ENCODE peak calls at places on chromosomes 13 and 19, in six cellular contexts. H is foreskin keratinocyte, E is Panc1, A is HCT116, M is endothelial cell of umbilical vein, P is astrocyte. I is an unnamed sample.
A peak's percentile ranks its signal among the peaks of the same experiment; 100 is the strongest.

GRCh38 chr19:38057954-38058690 is 151.1 kb downstream of the SIPA1L3 start:
- DNase-seq in M (no peak), A (no peak), E (no peak), H (no peak), P (no peak), I (no peak)

GRCh38 chr19:9986787-9987281 is 23.5 kb downstream of the COL5A3 start:
- DNase-seq in M (no peak), E (no peak), H (no peak), P (peak; percentile 51), A (no peak), I (no peak)

GRCh38 chr13:36998624-36999041 is 507 bp downstream of the ALG5 start:
- DNase-seq in M (no peak), E (no peak), H (no peak), P (no peak), A (no peak), I (no peak)

GRCh38 chr19:49911381-49912145 is 14.9 kb upstream of the IL4I1 start:
- DNase-seq in A (no peak), P (no peak), M (peak; percentile 41), E (no peak), H (no peak), I (no peak)

GRCh38 chr13:26112843-26113242 is 61.0 kb upstream of the SHISA2 start:
- DNase-seq in E (no peak), P (no peak), M (no peak), A (no peak), H (no peak), I (no peak)

GRCh38 chr19:1360818-1361461 is 22.8 kb upstream of the NDUFS7 start:
- DNase-seq in M (peak; percentile 24), A (no peak), E (no peak), P (peak; percentile 89), H (no peak), I (peak; percentile 69)

GRCh38 chr13:91406619-91407018 is 8.2 kb downstream of the GPC5 start:
- DNase-seq in P (peak; percentile 21), M (peak; percentile 56), H (no peak), E (peak; percentile 4), A (peak; percentile 45), I (peak; percentile 10)

GRCh38 chr13:80705371-80706163 is 364.6 kb upstream of the SPRY2 start:
- DNase-seq in E (no peak), H (no peak), A (no peak), P (no peak), M (no peak), I (no peak)

GRCh38 chr13:91572944-91573535 is 174.6 kb downstream of the GPC5 start:
- DNase-seq in P (peak; percentile 23), M (no peak), A (no peak), E (no peak), H (no peak), I (no peak)

GRCh38 chr13:46496086-46496485 is 56.9 kb upstream of the LRCH1 start:
- DNase-seq in A (no peak), E (no peak), P (no peak), H (no peak), M (no peak), I (no peak)

GRCh38 chr19:40716031-40716654 is 543 bp downstream of the COQ8B start:
- DNase-seq in E (no peak), H (peak; percentile 99), M (peak; percentile 90), P (no peak), A (peak; percentile 72), I (peak; percentile 93)

GRCh38 chr19:850221-850978 is 1.7 kb upstream of the ELANE start:
- DNase-seq in E (no peak), M (no peak), H (no peak), P (peak; percentile 40), A (no peak), I (no peak)

GRCh38 chr13:62126400-62126799 is 710.8 kb upstream of the PCDH20 start:
- DNase-seq in H (no peak), E (no peak), P (no peak), A (no peak), M (no peak), I (no peak)

GRCh38 chr19:47729468-47729798 is 15.9 kb upstream of the NOP53 start:
- DNase-seq in M (peak; percentile 72), A (peak; percentile 79), P (peak; percentile 88), H (peak; percentile 87), E (peak; percentile 51), I (peak; percentile 61)

GRCh38 chr13:44068737-44069136 is 189.0 kb downstream of the LACC1 start:
- DNase-seq in P (peak; percentile 82), A (peak; percentile 13), H (peak; percentile 67), E (no peak), M (peak; percentile 25), I (no peak)

GRCh38 chr19:30521937-30522336 is 149.8 kb downstream of the ZNF536 start:
- DNase-seq in A (no peak), H (no peak), M (no peak), E (no peak), P (no peak), I (no peak)

GRCh38 chr13:45416521-45417125 is 1.6 kb downstream of the SLC25A30 start:
- DNase-seq in P (no peak), A (no peak), H (no peak), M (peak; percentile 51), E (no peak), I (no peak)

GRCh38 chr13:95185851-95186250 is 115.4 kb downstream of the ABCC4 start:
- DNase-seq in M (no peak), P (no peak), H (no peak), A (no peak), E (no peak), I (no peak)

GRCh38 chr13:58619396-58620113 is 988.0 kb downstream of the PCDH17 start:
- DNase-seq in M (no peak), H (no peak), E (no peak), A (no peak), P (peak; percentile 4), I (no peak)

GRCh38 chr19:43028866-43029265 is 2.6 kb upstream of the PSG11 start:
- DNase-seq in H (no peak), M (no peak), P (no peak), E (no peak), A (no peak), I (no peak)

GRCh38 chr19:56994251-56995017 is 125.4 kb upstream of the USP29 start:
- DNase-seq in E (no peak), M (no peak), P (no peak), H (no peak), A (no peak), I (no peak)

GRCh38 chr13:111978536-111978935 is 88.4 kb upstream of the SOX1 start:
- DNase-seq in E (no peak), H (no peak), A (no peak), M (no peak), P (no peak), I (no peak)

GRCh38 chr13:76965759-76966421 is 17.6 kb downstream of the ACOD1 start:
- DNase-seq in E (no peak), P (peak; percentile 65), M (peak; percentile 21), A (no peak), H (no peak), I (peak; percentile 62)

GRCh38 chr19:5539431-5539833 is 28.3 kb downstream of the TINCR start:
- DNase-seq in M (no peak), P (no peak), H (no peak), A (no peak), E (no peak), I (no peak)

GRCh38 chr19:547117-547516 is 3.3 kb downstream of the GZMM start:
- DNase-seq in A (no peak), E (no peak), M (no peak), H (no peak), P (no peak), I (no peak)

GRCh38 chr13:63190742-63191141 is 1775.1 kb upstream of the PCDH20 start:
- DNase-seq in H (peak; percentile 46), P (peak; percentile 90), M (no peak), E (no peak), A (no peak), I (no peak)

GRCh38 chr19:45130888-45131615 is 29.7 kb downstream of the NKPD1 start:
- DNase-seq in A (peak; percentile 19), H (no peak), E (no peak), P (no peak), M (peak; percentile 6), I (no peak)
- TF ChIP-seq CTCF in A (peak; percentile 11), H (peak; percentile 50), E (no peak), P (no peak), M (no peak), I (peak; percentile 31)

DNA sequence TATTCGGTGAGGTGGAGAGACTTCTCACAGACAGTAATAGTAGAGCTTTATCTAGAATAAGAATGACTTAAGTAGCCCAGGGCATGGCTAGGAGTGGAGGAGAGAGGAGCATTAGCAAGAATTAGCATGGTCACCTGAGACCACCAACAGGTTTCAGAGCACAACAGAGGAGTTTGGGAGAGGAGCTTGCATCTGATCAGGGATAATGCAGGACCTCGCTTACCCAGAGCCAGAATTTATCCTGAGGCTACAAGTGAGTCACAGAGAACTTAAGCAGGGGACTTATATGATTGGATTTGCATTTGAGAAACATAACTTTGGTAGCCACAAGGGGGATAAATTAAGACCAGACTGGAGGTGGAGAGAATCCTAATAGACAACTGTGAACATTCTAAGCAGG is 102.1 kb upstream of the FNDC3A start:
- DNase-seq in A (no peak), H (peak; percentile 25), M (no peak), P (peak; percentile 14), E (no peak), I (no peak)
- TF ChIP-seq CTCF in A (no peak), H (peak; percentile 54), M (no peak), P (no peak), E (no peak), I (no peak)

GRCh38 chr19:46052896-46053295 is 12.1 kb upstream of the IGFL4 start:
- DNase-seq in H (no peak), P (no peak), E (no peak), A (no peak), M (no peak), I (no peak)

DNA sequence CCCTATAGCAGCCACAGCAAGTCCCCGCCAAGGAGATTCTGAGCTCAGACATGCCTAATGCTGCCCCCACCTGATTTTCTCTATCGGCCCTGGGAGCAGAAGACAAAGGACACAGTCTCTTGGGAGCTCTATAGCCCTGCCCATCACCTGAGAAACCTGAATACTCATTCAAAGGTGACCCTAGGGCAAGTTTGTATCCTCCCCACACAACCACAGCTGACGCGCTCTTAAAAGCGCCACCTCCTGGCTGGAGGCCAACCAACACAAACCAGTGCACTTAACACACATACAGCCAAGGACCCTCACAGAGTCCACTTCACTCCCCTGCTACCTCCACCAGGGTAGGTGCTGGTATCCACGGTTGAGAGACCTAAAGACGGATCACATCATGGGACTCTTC is 8.8 kb upstream of the IGFL4 start:
- DNase-seq in P (no peak), A (no peak), E (no peak), H (no peak), M (no peak), I (no peak)
- TF ChIP-seq CTCF in P (no peak), A (no peak), E (peak; percentile 27), H (peak; percentile 42), M (no peak), I (no peak)

GRCh38 chr13:35917942-35918645 is 213.1 kb downstream of the DCLK1 start:
- DNase-seq in H (no peak), E (no peak), M (no peak), P (peak; percentile 36), A (no peak), I (no peak)

GRCh38 chr13:35912841-35913240 is 218.3 kb downstream of the DCLK1 start:
- DNase-seq in P (no peak), A (no peak), M (no peak), H (no peak), E (no peak), I (no peak)

GRCh38 chr13:35917252-35917941 is 213.8 kb downstream of the DCLK1 start:
- DNase-seq in A (no peak), M (no peak), E (no peak), H (no peak), P (peak; percentile 50), I (no peak)

GRCh38 chr13:35916186-35916585 is 215.0 kb downstream of the DCLK1 start:
- DNase-seq in A (no peak), E (no peak), H (no peak), M (no peak), P (no peak), I (no peak)

GRCh38 chr13:35914662-35915061 is 216.5 kb downstream of the DCLK1 start:
- DNase-seq in E (no peak), A (no peak), H (no peak), P (no peak), M (no peak), I (no peak)
- TF ChIP-seq CTCF in E (no peak), A (no peak), H (no peak), P (no peak), M (no peak), I (no peak)

I was measured in HFF-Myc.